ENCODE peak calls at places on chromosomes 1 and 21, in five cellular contexts. One of them, this sample, is unnamed.

GRCh38 chr1:65079941-65080340 is 68.1 kb upstream of the AK4 start:
- ATAC-seq in upper lobe of right lung: no peak
- ATAC-seq in lung: no peak
- ATAC-seq in CD8-positive, alpha-beta T cell: no peak
- ATAC-seq in upper lobe of left lung: no peak
- ATAC-seq in this sample: no peak

GRCh38 chr1:157106813-157107189 is 7.2 kb upstream of the ETV3L start:
- ATAC-seq in upper lobe of right lung: no peak
- ATAC-seq in lung: no peak
- ATAC-seq in CD8-positive, alpha-beta T cell: no peak
- ATAC-seq in upper lobe of left lung: no peak
- ATAC-seq in this sample: no peak

GRCh38 chr1:98364544-98364943 is 297.0 kb upstream of the SNX7 start:
- ATAC-seq in upper lobe of right lung: no peak
- ATAC-seq in lung: no peak
- ATAC-seq in CD8-positive, alpha-beta T cell: no peak
- ATAC-seq in upper lobe of left lung: no peak
- ATAC-seq in this sample: no peak

GRCh38 chr1:225746361-225747179 is 31.1 kb upstream of the SRP9 start:
- ATAC-seq in upper lobe of right lung: peak; percentile 95
- ATAC-seq in lung: peak; percentile 85
- ATAC-seq in CD8-positive, alpha-beta T cell: no peak
- ATAC-seq in upper lobe of left lung: peak; percentile 90
- ATAC-seq in this sample: peak; percentile 94

GRCh38 chr1:170620164-170620563 is 43.8 kb upstream of the PRRX1 start:
- ATAC-seq in upper lobe of right lung: no peak
- ATAC-seq in lung: no peak
- ATAC-seq in CD8-positive, alpha-beta T cell: no peak
- ATAC-seq in upper lobe of left lung: no peak
- ATAC-seq in this sample: no peak

GRCh38 chr1:86939406-86939805 is 25.0 kb downstream of the HS2ST1 start:
- ATAC-seq in upper lobe of right lung: no peak
- ATAC-seq in lung: no peak
- ATAC-seq in CD8-positive, alpha-beta T cell: no peak
- ATAC-seq in upper lobe of left lung: no peak
- ATAC-seq in this sample: no peak

GRCh38 chr1:107250169-107250568 is 109.3 kb downstream of the NTNG1 start:
- ATAC-seq in upper lobe of right lung: no peak
- ATAC-seq in lung: no peak
- ATAC-seq in CD8-positive, alpha-beta T cell: no peak
- ATAC-seq in upper lobe of left lung: no peak
- ATAC-seq in this sample: no peak

GRCh38 chr1:193308438-193308837 is 122.0 kb upstream of the B3GALT2 start:
- ATAC-seq in upper lobe of right lung: no peak
- ATAC-seq in lung: no peak
- ATAC-seq in CD8-positive, alpha-beta T cell: no peak
- ATAC-seq in upper lobe of left lung: no peak
- ATAC-seq in this sample: no peak

GRCh38 chr1:58576727-58577675 is at the start of gene TACSTD2:
- ATAC-seq in upper lobe of right lung: peak; percentile 90
- ATAC-seq in lung: peak; percentile 84
- ATAC-seq in CD8-positive, alpha-beta T cell: no peak
- ATAC-seq in upper lobe of left lung: peak; percentile 90
- ATAC-seq in this sample: peak; percentile 39

GRCh38 chr1:85347908-85348307 is 71.5 kb upstream of the BCL10 start:
- ATAC-seq in upper lobe of right lung: no peak
- ATAC-seq in lung: no peak
- ATAC-seq in CD8-positive, alpha-beta T cell: no peak
- ATAC-seq in upper lobe of left lung: no peak
- ATAC-seq in this sample: no peak

GRCh38 chr1:116024629-116025028 is 48.3 kb downstream of the SLC22A15 start:
- ATAC-seq in upper lobe of right lung: peak; percentile 85
- ATAC-seq in lung: no peak
- ATAC-seq in CD8-positive, alpha-beta T cell: no peak
- ATAC-seq in upper lobe of left lung: no peak
- ATAC-seq in this sample: no peak

GRCh38 chr1:13646533-13646932 is 53.5 kb upstream of the PRDM2 start:
- ATAC-seq in upper lobe of right lung: no peak
- ATAC-seq in lung: no peak
- ATAC-seq in CD8-positive, alpha-beta T cell: no peak
- ATAC-seq in upper lobe of left lung: no peak
- ATAC-seq in this sample: no peak

GRCh38 chr1:212132040-212132439 is 96.5 kb downstream of the DTL start:
- ATAC-seq in upper lobe of right lung: no peak
- ATAC-seq in lung: no peak
- ATAC-seq in CD8-positive, alpha-beta T cell: no peak
- ATAC-seq in upper lobe of left lung: no peak
- ATAC-seq in this sample: no peak

GRCh38 chr1:42198251-42198650 is 33.7 kb upstream of the GUCA2A start:
- ATAC-seq in upper lobe of right lung: no peak
- ATAC-seq in lung: no peak
- ATAC-seq in CD8-positive, alpha-beta T cell: no peak
- ATAC-seq in upper lobe of left lung: no peak
- ATAC-seq in this sample: no peak

GRCh38 chr21:15034126-15034848 is 30.5 kb downstream of the NRIP1 start:
- ATAC-seq in upper lobe of right lung: no peak
- ATAC-seq in lung: no peak
- ATAC-seq in CD8-positive, alpha-beta T cell: no peak
- ATAC-seq in upper lobe of left lung: no peak
- ATAC-seq in this sample: no peak

GRCh38 chr1:25889470-25889869 is 14.0 kb upstream of the PAQR7 start:
- ATAC-seq in upper lobe of right lung: no peak
- ATAC-seq in lung: no peak
- ATAC-seq in CD8-positive, alpha-beta T cell: no peak
- ATAC-seq in upper lobe of left lung: no peak
- ATAC-seq in this sample: no peak

GRCh38 chr1:30023300-30024022 is 699.9 kb downstream of the MATN1 start:
- ATAC-seq in upper lobe of right lung: no peak
- ATAC-seq in lung: no peak
- ATAC-seq in CD8-positive, alpha-beta T cell: no peak
- ATAC-seq in upper lobe of left lung: no peak
- ATAC-seq in this sample: no peak

GRCh38 chr1:201694615-201695335 is 134.2 kb upstream of the IPO9 start:
- ATAC-seq in upper lobe of right lung: no peak
- ATAC-seq in lung: no peak
- ATAC-seq in CD8-positive, alpha-beta T cell: no peak
- ATAC-seq in upper lobe of left lung: no peak
- ATAC-seq in this sample: no peak

GRCh38 chr1:173886746-173887611 is 18.8 kb downstream of the ZBTB37 start:
- ATAC-seq in upper lobe of right lung: no peak
- ATAC-seq in lung: no peak
- ATAC-seq in CD8-positive, alpha-beta T cell: no peak
- ATAC-seq in upper lobe of left lung: no peak
- ATAC-seq in this sample: no peak

GRCh38 chr1:22870201-22870871 is 102.3 kb downstream of the LACTBL1 start:
- ATAC-seq in upper lobe of right lung: peak; percentile 27
- ATAC-seq in lung: no peak
- ATAC-seq in CD8-positive, alpha-beta T cell: no peak
- ATAC-seq in upper lobe of left lung: peak; percentile 46
- ATAC-seq in this sample: no peak

GRCh38 chr1:90922202-90922601 is 99.6 kb downstream of the ZNF644 start:
- ATAC-seq in upper lobe of right lung: no peak
- ATAC-seq in lung: no peak
- ATAC-seq in CD8-positive, alpha-beta T cell: no peak
- ATAC-seq in upper lobe of left lung: no peak
- ATAC-seq in this sample: no peak

GRCh38 chr1:203289982-203290260 is 15.4 kb upstream of the BTG2 start:
- ATAC-seq in upper lobe of right lung: no peak
- ATAC-seq in lung: no peak
- ATAC-seq in CD8-positive, alpha-beta T cell: no peak
- ATAC-seq in upper lobe of left lung: no peak
- ATAC-seq in this sample: no peak

GRCh38 chr1:85048296-85049064 is at the start of gene MCOLN3:
- ATAC-seq in upper lobe of right lung: peak; percentile 88
- ATAC-seq in lung: peak; percentile 84
- ATAC-seq in CD8-positive, alpha-beta T cell: peak; percentile 66
- ATAC-seq in upper lobe of left lung: peak; percentile 70
- ATAC-seq in this sample: peak; percentile 81

GRCh38 chr1:203465146-203465798 is 10.3 kb upstream of the PRELP start:
- ATAC-seq in upper lobe of right lung: no peak
- ATAC-seq in lung: no peak
- ATAC-seq in CD8-positive, alpha-beta T cell: no peak
- ATAC-seq in upper lobe of left lung: no peak
- ATAC-seq in this sample: peak; percentile 75

GRCh38 chr21:33022828-33023573 is 2.7 kb upstream of the OLIG2 start:
- ATAC-seq in upper lobe of right lung: no peak
- ATAC-seq in lung: no peak
- ATAC-seq in CD8-positive, alpha-beta T cell: no peak
- ATAC-seq in upper lobe of left lung: no peak
- ATAC-seq in this sample: no peak

GRCh38 chr1:9842781-9843575 is 19.2 kb upstream of the CLSTN1 start:
- ATAC-seq in upper lobe of right lung: peak; percentile 10
- ATAC-seq in lung: no peak
- ATAC-seq in CD8-positive, alpha-beta T cell: no peak
- ATAC-seq in upper lobe of left lung: no peak
- ATAC-seq in this sample: no peak

GRCh38 chr1:110637475-110637874 is 31.3 kb upstream of the KCNA2 start:
- ATAC-seq in upper lobe of right lung: no peak
- ATAC-seq in lung: no peak
- ATAC-seq in CD8-positive, alpha-beta T cell: peak; percentile 10
- ATAC-seq in upper lobe of left lung: no peak
- ATAC-seq in this sample: no peak

GRCh38 chr1:98277111-98277510 is 356.3 kb upstream of the DPYD start:
- ATAC-seq in upper lobe of right lung: no peak
- ATAC-seq in lung: no peak
- ATAC-seq in CD8-positive, alpha-beta T cell: no peak
- ATAC-seq in upper lobe of left lung: no peak
- ATAC-seq in this sample: no peak

GRCh38 chr1:19370453-19371170 is 58.5 kb downstream of the SLC66A1 start:
- ATAC-seq in upper lobe of right lung: peak; percentile 89
- ATAC-seq in lung: peak; percentile 68
- ATAC-seq in CD8-positive, alpha-beta T cell: no peak
- ATAC-seq in upper lobe of left lung: peak; percentile 89
- ATAC-seq in this sample: no peak

GRCh38 chr1:242228991-242229390 is 230.1 kb upstream of the MAP1LC3C start:
- ATAC-seq in upper lobe of right lung: no peak
- ATAC-seq in lung: no peak
- ATAC-seq in CD8-positive, alpha-beta T cell: no peak
- ATAC-seq in upper lobe of left lung: no peak
- ATAC-seq in this sample: no peak

GRCh38 chr1:13829152-13829769 is 129.3 kb downstream of the PRDM2 start:
- ATAC-seq in upper lobe of right lung: peak; percentile 21
- ATAC-seq in lung: no peak
- ATAC-seq in CD8-positive, alpha-beta T cell: no peak
- ATAC-seq in upper lobe of left lung: peak; percentile 46
- ATAC-seq in this sample: no peak

DNA sequence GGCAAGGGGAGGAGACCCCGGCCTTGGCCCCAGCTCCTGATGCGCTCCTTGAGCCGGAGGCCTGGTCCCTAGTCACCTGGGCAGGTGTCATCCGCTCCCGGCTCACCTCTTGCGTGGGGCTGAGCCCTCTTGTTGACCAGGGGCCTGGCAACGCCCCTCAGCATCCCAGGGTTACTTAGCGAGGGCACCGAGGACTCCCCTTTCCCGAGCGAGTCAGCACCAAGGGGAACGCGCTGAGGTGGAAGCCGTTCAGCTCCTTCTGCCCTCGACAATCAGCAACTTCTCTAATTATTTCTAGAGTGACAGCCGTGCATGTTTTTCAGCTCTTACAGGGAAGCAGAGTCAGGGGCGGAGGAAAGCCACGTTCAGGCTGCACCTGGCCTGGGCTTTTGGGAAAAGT is 522 bp downstream of the SLC45A1 start:
- ATAC-seq in upper lobe of right lung: no peak
- ATAC-seq in lung: no peak
- ATAC-seq in CD8-positive, alpha-beta T cell: peak; percentile 10
- ATAC-seq in upper lobe of left lung: no peak
- ATAC-seq in this sample: peak; percentile 2
- H3K4me3 ChIP-seq in upper lobe of right lung: peak overlapping the region; percentile 56
- H3K4me3 ChIP-seq in lung: peak overlapping the region; percentile 32
- H3K4me3 ChIP-seq in CD8-positive, alpha-beta T cell: peak overlapping the region; percentile 70
- H3K4me3 ChIP-seq in upper lobe of left lung: peak overlapping the region; percentile 42
- H3K4me3 ChIP-seq in this sample: peak overlapping the region; percentile 49

DNA sequence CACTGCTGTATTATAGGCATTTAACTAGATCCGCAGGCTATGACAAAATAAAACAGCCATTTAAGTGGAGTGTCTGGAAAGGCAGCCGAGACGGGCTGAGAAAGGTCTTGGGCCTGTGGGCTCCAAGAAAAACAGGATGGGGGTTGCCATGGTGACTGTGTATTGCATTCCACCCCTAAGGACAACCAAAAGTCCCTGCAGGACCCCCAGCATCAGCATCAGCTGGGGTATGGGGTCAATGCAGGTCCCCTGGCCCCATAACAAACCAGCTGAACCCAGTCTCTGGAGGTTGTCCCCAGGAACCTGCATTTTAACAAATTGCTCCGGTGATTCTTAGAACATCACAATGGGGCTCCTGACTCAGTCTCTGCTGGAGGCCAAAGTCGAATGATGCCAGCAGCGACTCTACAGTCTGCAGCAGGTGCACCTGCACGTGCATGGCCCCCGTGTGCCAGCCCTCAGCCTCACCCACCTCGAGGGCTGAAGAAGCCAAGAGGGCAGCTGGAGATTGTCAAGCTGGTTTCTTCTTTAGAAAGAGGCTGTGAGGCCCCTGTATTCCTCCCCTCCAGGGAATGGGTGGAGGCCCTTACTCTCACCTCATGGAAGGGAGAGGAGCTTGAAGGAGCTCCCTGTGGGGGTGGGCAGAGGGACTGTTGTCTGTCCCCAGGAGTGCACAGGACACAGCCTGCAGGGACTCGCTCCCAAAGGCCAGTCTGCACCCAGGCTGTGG is 287.3 kb downstream of the NPHP4 start:
- ATAC-seq in upper lobe of right lung: no peak
- ATAC-seq in lung: no peak
- ATAC-seq in CD8-positive, alpha-beta T cell: no peak
- ATAC-seq in upper lobe of left lung: no peak
- ATAC-seq in this sample: no peak
- H3K9me3 ChIP-seq in upper lobe of right lung: no peaks in the 10 kb centered on the region
- H3K9me3 ChIP-seq in lung: peaks cover 9% of the 10 kb centered on the region
- H3K9me3 ChIP-seq in CD8-positive, alpha-beta T cell: no peaks in the 10 kb centered on the region
- H3K9me3 ChIP-seq in upper lobe of left lung: no peaks in the 10 kb centered on the region
- H3K9me3 ChIP-seq in this sample: peaks cover 4% of the 10 kb centered on the region

GRCh38 chr21:31497939-31498338 is 153.9 kb upstream of the TIAM1 start:
- ATAC-seq in upper lobe of right lung: no peak
- ATAC-seq in lung: no peak
- ATAC-seq in CD8-positive, alpha-beta T cell: no peak
- ATAC-seq in upper lobe of left lung: no peak
- ATAC-seq in this sample: no peak

GRCh38 chr21:31500976-31501375 is 156.9 kb upstream of the TIAM1 start:
- ATAC-seq in upper lobe of right lung: no peak
- ATAC-seq in lung: no peak
- ATAC-seq in CD8-positive, alpha-beta T cell: no peak
- ATAC-seq in upper lobe of left lung: no peak
- ATAC-seq in this sample: no peak

GRCh38 chr21:31500071-31500470 is 156.0 kb upstream of the TIAM1 start:
- ATAC-seq in upper lobe of right lung: no peak
- ATAC-seq in lung: no peak
- ATAC-seq in CD8-positive, alpha-beta T cell: no peak
- ATAC-seq in upper lobe of left lung: no peak
- ATAC-seq in this sample: no peak

GRCh38 chr21:31501921-31502320 is 157.6 kb upstream of the SOD1 start:
- ATAC-seq in upper lobe of right lung: no peak
- ATAC-seq in lung: no peak
- ATAC-seq in CD8-positive, alpha-beta T cell: no peak
- ATAC-seq in upper lobe of left lung: no peak
- ATAC-seq in this sample: no peak

GRCh38 chr21:31498985-31499384 is 154.9 kb upstream of the TIAM1 start:
- ATAC-seq in upper lobe of right lung: no peak
- ATAC-seq in lung: no peak
- ATAC-seq in CD8-positive, alpha-beta T cell: no peak
- ATAC-seq in upper lobe of left lung: no peak
- ATAC-seq in this sample: no peak
- TF ChIP-seq CTCF in upper lobe of right lung: no peak
- TF ChIP-seq CTCF in lung: no peak
- TF ChIP-seq CTCF in CD8-positive, alpha-beta T cell: no peak
- TF ChIP-seq CTCF in upper lobe of left lung: no peak
- TF ChIP-seq CTCF in this sample: no peak

GRCh38 chr1:15885701-15886612 is 38.5 kb downstream of the SPEN start:
- ATAC-seq in upper lobe of right lung: peak; percentile 100
- ATAC-seq in lung: peak; percentile 93
- ATAC-seq in CD8-positive, alpha-beta T cell: peak; percentile 44
- ATAC-seq in upper lobe of left lung: peak; percentile 98
- ATAC-seq in this sample: peak; percentile 99
- H3K4me3 ChIP-seq in upper lobe of right lung: peak overlapping the region; percentile 50
- H3K4me3 ChIP-seq in lung: peak overlapping the region; percentile 16
- H3K4me3 ChIP-seq in CD8-positive, alpha-beta T cell: peak overlapping the region; percentile 23
- H3K4me3 ChIP-seq in upper lobe of left lung: peak overlapping the region; percentile 27
- H3K4me3 ChIP-seq in this sample: peak overlapping the region; percentile 44

This sample was measured in gastroesophageal sphincter.